ENCODE peak calls at places on chromosomes 6 and 20, in four cellular contexts. One of them, this sample, is unnamed.

GRCh38 chr6:77463881-77464867 is 883 bp upstream of the HTR1B start:
- DNase-seq in endodermal cell: peak; percentile 91
- DNase-seq in CD8-positive, alpha-beta T cell: peak; percentile 20
- DNase-seq in bronchial epithelial cell: no peak
- DNase-seq in this sample: no peak

GRCh38 chr20:62506087-62506486 is 30.3 kb upstream of the GATA5 start:
- DNase-seq in endodermal cell: peak; percentile 69
- DNase-seq in CD8-positive, alpha-beta T cell: peak; percentile 4
- DNase-seq in bronchial epithelial cell: no peak
- DNase-seq in this sample: no peak

GRCh38 chr6:167647333-167647732 is 179.4 kb upstream of the AFDN start:
- DNase-seq in endodermal cell: no peak
- DNase-seq in CD8-positive, alpha-beta T cell: no peak
- DNase-seq in bronchial epithelial cell: no peak
- DNase-seq in this sample: no peak

GRCh38 chr20:49775229-49775693 is 37.4 kb upstream of the SLC9A8 start:
- DNase-seq in endodermal cell: peak; percentile 83
- DNase-seq in CD8-positive, alpha-beta T cell: no peak
- DNase-seq in bronchial epithelial cell: peak; percentile 69
- DNase-seq in this sample: no peak

GRCh38 chr6:80789912-80790635 is 683.6 kb downstream of the BCKDHB start:
- DNase-seq in endodermal cell: no peak
- DNase-seq in CD8-positive, alpha-beta T cell: no peak
- DNase-seq in bronchial epithelial cell: peak; percentile 3
- DNase-seq in this sample: no peak

GRCh38 chr6:157380779-157381561 is at the start of gene ZDHHC14:
- DNase-seq in endodermal cell: peak; percentile 83
- DNase-seq in CD8-positive, alpha-beta T cell: peak; percentile 86
- DNase-seq in bronchial epithelial cell: peak; percentile 66
- DNase-seq in this sample: peak; percentile 89

GRCh38 chr6:129195666-129196065 is 312.7 kb downstream of the LAMA2 start:
- DNase-seq in endodermal cell: no peak
- DNase-seq in CD8-positive, alpha-beta T cell: no peak
- DNase-seq in bronchial epithelial cell: no peak
- DNase-seq in this sample: no peak

GRCh38 chr6:27866370-27867050 is 45.7 kb downstream of the OR2B2 start:
- DNase-seq in endodermal cell: peak; percentile 78
- DNase-seq in CD8-positive, alpha-beta T cell: peak; percentile 45
- DNase-seq in bronchial epithelial cell: peak; percentile 71
- DNase-seq in this sample: no peak

GRCh38 chr20:13402171-13402760 is 181.2 kb downstream of the ISM1 start:
- DNase-seq in endodermal cell: no peak
- DNase-seq in CD8-positive, alpha-beta T cell: no peak
- DNase-seq in bronchial epithelial cell: no peak
- DNase-seq in this sample: no peak

GRCh38 chr6:165729307-165729936 is 66.4 kb upstream of the PDE10A start:
- DNase-seq in endodermal cell: peak; percentile 83
- DNase-seq in CD8-positive, alpha-beta T cell: no peak
- DNase-seq in bronchial epithelial cell: peak; percentile 18
- DNase-seq in this sample: no peak

GRCh38 chr6:156033598-156033997 is 578.0 kb upstream of the NOX3 start:
- DNase-seq in endodermal cell: no peak
- DNase-seq in CD8-positive, alpha-beta T cell: no peak
- DNase-seq in bronchial epithelial cell: no peak
- DNase-seq in this sample: no peak

GRCh38 chr20:53792946-53793536 is 199.4 kb upstream of the ZNF217 start:
- DNase-seq in endodermal cell: no peak
- DNase-seq in CD8-positive, alpha-beta T cell: no peak
- DNase-seq in bronchial epithelial cell: no peak
- DNase-seq in this sample: no peak

GRCh38 chr6:159220093-159220492 is 50.9 kb downstream of the FNDC1 start:
- DNase-seq in endodermal cell: no peak
- DNase-seq in CD8-positive, alpha-beta T cell: no peak
- DNase-seq in bronchial epithelial cell: no peak
- DNase-seq in this sample: no peak

GRCh38 chr6:26646074-26646473 is 13.5 kb downstream of the ZNF322 start:
- DNase-seq in endodermal cell: no peak
- DNase-seq in CD8-positive, alpha-beta T cell: no peak
- DNase-seq in bronchial epithelial cell: no peak
- DNase-seq in this sample: no peak

GRCh38 chr6:153167026-153167891 is 36.2 kb upstream of the RGS17 start:
- DNase-seq in endodermal cell: no peak
- DNase-seq in CD8-positive, alpha-beta T cell: no peak
- DNase-seq in bronchial epithelial cell: peak; percentile 92
- DNase-seq in this sample: no peak

GRCh38 chr6:40599580-40599979 is 12.4 kb upstream of the LRFN2 start:
- DNase-seq in endodermal cell: peak; percentile 89
- DNase-seq in CD8-positive, alpha-beta T cell: no peak
- DNase-seq in bronchial epithelial cell: peak; percentile 5
- DNase-seq in this sample: no peak

GRCh38 chr6:162852192-162852591 is 124.4 kb downstream of the PACRG start:
- DNase-seq in endodermal cell: no peak
- DNase-seq in CD8-positive, alpha-beta T cell: no peak
- DNase-seq in bronchial epithelial cell: no peak
- DNase-seq in this sample: no peak

GRCh38 chr6:128395596-128395995 is 124.8 kb downstream of the PTPRK start:
- DNase-seq in endodermal cell: no peak
- DNase-seq in CD8-positive, alpha-beta T cell: no peak
- DNase-seq in bronchial epithelial cell: no peak
- DNase-seq in this sample: no peak

GRCh38 chr6:43089874-43090556 is 13.9 kb downstream of the PTK7 start:
- DNase-seq in endodermal cell: peak; percentile 75
- DNase-seq in CD8-positive, alpha-beta T cell: no peak
- DNase-seq in bronchial epithelial cell: peak; percentile 18
- DNase-seq in this sample: no peak

GRCh38 chr6:17600527-17601388 is 656 bp downstream of the FAM8A1 start:
- DNase-seq in endodermal cell: peak; percentile 84
- DNase-seq in CD8-positive, alpha-beta T cell: peak; percentile 48
- DNase-seq in bronchial epithelial cell: peak; percentile 20
- DNase-seq in this sample: peak; percentile 77

GRCh38 chr6:33577106-33577535 is 3.0 kb downstream of the BAK1 start:
- DNase-seq in endodermal cell: no peak
- DNase-seq in CD8-positive, alpha-beta T cell: no peak
- DNase-seq in bronchial epithelial cell: peak; percentile 80
- DNase-seq in this sample: no peak

GRCh38 chr6:33578588-33579011 is 1.5 kb downstream of the BAK1 start:
- DNase-seq in endodermal cell: no peak
- DNase-seq in CD8-positive, alpha-beta T cell: peak; percentile 64
- DNase-seq in bronchial epithelial cell: no peak
- DNase-seq in this sample: peak; percentile 59

GRCh38 chr6:33577718-33578117 is 2.4 kb downstream of the BAK1 start:
- DNase-seq in endodermal cell: no peak
- DNase-seq in CD8-positive, alpha-beta T cell: no peak
- DNase-seq in bronchial epithelial cell: no peak
- DNase-seq in this sample: no peak

GRCh38 chr6:33576668-33577067 is 3.4 kb downstream of the BAK1 start:
- DNase-seq in endodermal cell: no peak
- DNase-seq in CD8-positive, alpha-beta T cell: no peak
- DNase-seq in bronchial epithelial cell: no peak
- DNase-seq in this sample: no peak

GRCh38 chr6:33578164-33578563 is 1.9 kb downstream of the BAK1 start:
- DNase-seq in endodermal cell: no peak
- DNase-seq in CD8-positive, alpha-beta T cell: no peak
- DNase-seq in bronchial epithelial cell: no peak
- DNase-seq in this sample: no peak
- H3K4me3 ChIP-seq in endodermal cell: peak overlapping the region; percentile 99
- H3K4me3 ChIP-seq in CD8-positive, alpha-beta T cell: peak overlapping the region; percentile 97
- H3K4me3 ChIP-seq in bronchial epithelial cell: no peak overlapping the region
- H3K4me3 ChIP-seq in this sample: peak overlapping the region; percentile 98

DNA sequence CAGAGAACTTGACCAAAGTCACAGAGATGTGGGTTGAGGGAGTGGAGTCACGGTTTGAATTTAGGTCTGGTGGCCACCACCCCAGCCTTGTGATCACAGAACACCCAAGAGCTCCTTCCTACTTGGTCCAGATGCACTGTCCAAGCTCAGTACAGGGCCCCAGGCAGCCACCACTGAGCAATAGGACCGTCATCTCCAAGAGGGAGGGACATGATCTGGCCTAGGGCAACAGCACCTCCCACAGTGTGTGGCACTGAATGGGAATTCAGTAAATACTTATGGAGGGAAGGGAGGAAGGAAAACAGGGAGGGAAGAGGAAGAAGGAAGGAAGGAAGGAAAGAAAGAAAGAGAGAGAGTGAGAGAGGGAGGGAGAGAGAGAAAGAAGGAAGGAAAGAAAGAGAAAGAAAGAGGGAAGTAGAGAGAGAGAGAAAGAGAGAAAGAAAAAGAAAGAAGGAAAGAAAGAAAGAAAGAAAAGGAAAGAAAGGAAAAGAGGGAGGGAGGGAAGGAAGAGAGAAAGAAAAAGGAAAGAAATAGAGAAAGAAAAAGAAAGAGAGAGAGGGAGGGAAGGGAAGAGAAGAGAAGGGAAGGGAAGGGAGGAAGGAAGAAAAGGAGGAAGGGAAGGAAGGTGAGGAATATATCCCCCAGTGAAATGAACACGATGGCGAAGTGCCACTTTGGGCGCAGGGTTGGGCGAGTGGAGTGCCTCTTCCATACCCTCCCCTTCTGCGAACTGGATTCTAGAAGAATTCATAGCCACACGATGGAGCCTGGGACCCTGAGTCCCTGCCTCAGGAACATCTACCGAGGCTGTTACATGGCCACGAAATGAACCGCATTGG is 243.7 kb downstream of the TFAP2C start:
- DNase-seq in endodermal cell: no peak
- DNase-seq in CD8-positive, alpha-beta T cell: no peak
- DNase-seq in bronchial epithelial cell: peak; percentile 32
- DNase-seq in this sample: no peak
- TF ChIP-seq CTCF in endodermal cell: no peak
- TF ChIP-seq CTCF in CD8-positive, alpha-beta T cell: no peak
- TF ChIP-seq CTCF in bronchial epithelial cell: no peak
- TF ChIP-seq CTCF in this sample: no peak

GRCh38 chr6:111184827-111185567 is 97.7 kb downstream of the SLC16A10 start:
- DNase-seq in endodermal cell: no peak
- DNase-seq in CD8-positive, alpha-beta T cell: no peak
- DNase-seq in bronchial epithelial cell: no peak
- DNase-seq in this sample: no peak
- H3K36me3 ChIP-seq in endodermal cell: no peaks in the 10 kb centered on the region
- H3K36me3 ChIP-seq in CD8-positive, alpha-beta T cell: no peaks in the 10 kb centered on the region
- H3K36me3 ChIP-seq in bronchial epithelial cell: no peaks in the 10 kb centered on the region
- H3K36me3 ChIP-seq in this sample: no peaks in the 10 kb centered on the region

DNA sequence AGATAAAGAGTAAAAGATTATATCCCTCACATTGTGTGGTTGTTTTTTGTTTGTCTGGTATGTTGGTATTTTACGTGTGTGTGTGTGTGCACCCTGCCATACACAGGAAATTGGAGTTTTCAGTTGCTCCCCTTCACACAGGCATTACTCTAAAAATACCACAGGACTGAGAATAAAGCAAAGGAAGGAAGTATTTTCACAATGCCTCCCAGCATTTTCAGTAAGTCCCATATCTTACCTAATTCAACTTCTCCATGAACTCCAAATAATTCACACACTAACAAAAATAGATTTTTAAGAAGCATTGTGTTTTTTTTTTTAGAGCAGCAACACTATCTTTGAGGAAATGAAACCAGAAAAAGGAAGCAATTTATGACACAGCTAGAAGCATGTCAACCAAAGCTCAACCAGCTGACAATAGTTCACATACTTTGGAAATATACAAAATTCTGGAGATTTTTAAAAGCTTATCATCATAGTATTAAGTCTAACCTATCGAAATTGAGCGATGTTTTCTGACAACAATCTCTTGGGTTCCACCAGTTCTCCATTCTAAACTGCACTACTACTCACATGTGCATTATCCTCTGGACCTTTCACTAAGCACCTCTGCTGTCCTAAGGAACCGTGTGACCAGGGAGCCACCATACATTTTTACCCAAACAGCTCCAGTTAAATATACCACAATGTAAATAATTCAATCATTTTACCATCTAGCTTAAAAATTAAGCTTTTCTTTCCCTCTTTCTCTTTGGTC is 2.1 kb downstream of the UBE2J1 start:
- DNase-seq in endodermal cell: no peak
- DNase-seq in CD8-positive, alpha-beta T cell: no peak
- DNase-seq in bronchial epithelial cell: no peak
- DNase-seq in this sample: peak; percentile 65
- H3K4me3 ChIP-seq in endodermal cell: peak overlapping the region; percentile 61
- H3K4me3 ChIP-seq in CD8-positive, alpha-beta T cell: peak overlapping the region; percentile 26
- H3K4me3 ChIP-seq in bronchial epithelial cell: no peak overlapping the region
- H3K4me3 ChIP-seq in this sample: peak overlapping the region; percentile 96

GRCh38 chr6:33247977-33248642 is 23.6 kb downstream of the VPS52 start:
- DNase-seq in endodermal cell: peak; percentile 96
- DNase-seq in CD8-positive, alpha-beta T cell: peak; percentile 88
- DNase-seq in bronchial epithelial cell: peak; percentile 76
- DNase-seq in this sample: peak; percentile 82
- TF ChIP-seq CTCF in endodermal cell: peak; percentile 96
- TF ChIP-seq CTCF in CD8-positive, alpha-beta T cell: peak; percentile 96
- TF ChIP-seq CTCF in bronchial epithelial cell: peak; percentile 98
- TF ChIP-seq CTCF in this sample: peak; percentile 92

DNA sequence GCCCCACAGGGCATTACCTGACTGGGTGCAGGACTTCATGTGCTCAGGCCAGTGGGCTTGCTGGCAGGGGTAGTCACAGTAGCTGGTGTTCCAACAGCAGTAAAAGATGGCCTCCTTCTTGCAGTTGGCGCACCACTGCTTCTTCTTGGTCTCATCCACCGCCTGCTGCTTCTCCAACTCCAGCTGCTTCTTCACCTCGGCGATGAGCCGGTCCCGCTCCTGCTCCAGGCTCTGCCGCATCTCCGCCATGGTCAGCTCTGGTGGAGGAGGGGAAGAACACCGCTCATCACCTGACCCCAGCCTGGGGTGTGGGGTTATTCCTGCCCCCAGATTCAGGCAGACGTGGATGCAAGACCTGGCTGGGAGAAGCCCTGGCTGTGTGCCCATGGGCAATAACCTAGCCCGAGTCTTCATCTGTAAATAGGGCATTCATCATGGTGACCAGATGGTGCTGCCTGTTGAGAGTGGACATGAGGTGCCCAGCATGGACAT is 132.2 kb downstream of the ZMYND8 start:
- DNase-seq in endodermal cell: no peak
- DNase-seq in CD8-positive, alpha-beta T cell: no peak
- DNase-seq in bronchial epithelial cell: no peak
- DNase-seq in this sample: no peak
- H3K36me3 ChIP-seq in endodermal cell: peaks cover 94% of the 10 kb centered on the region
- H3K36me3 ChIP-seq in CD8-positive, alpha-beta T cell: peaks cover 48% of the 10 kb centered on the region
- H3K36me3 ChIP-seq in bronchial epithelial cell: peaks cover 43% of the 10 kb centered on the region
- H3K36me3 ChIP-seq in this sample: peaks cover 35% of the 10 kb centered on the region

DNA sequence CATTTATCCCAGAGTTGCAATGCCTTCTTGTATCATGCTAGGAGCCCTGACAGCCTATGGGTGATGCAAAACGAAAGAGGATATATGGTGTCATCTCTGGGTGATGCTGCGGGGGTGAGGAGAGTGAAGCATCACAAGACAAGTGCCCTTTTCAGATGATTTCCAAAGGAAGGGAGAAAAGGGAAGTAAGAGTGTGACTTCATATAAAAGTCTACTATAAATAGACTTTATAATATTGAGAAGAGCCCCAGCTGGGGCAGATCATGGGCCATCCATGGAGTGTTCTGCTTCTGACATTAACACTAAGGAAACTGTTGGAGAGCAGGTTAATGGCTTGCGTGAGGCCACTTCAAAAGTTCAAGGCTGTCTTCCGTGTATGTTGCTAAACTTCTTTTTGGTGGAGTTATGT is 4.4 kb downstream of the CD83 start:
- DNase-seq in endodermal cell: no peak
- DNase-seq in CD8-positive, alpha-beta T cell: no peak
- DNase-seq in bronchial epithelial cell: no peak
- DNase-seq in this sample: peak; percentile 73
- H3K4me3 ChIP-seq in endodermal cell: no peak overlapping the region
- H3K4me3 ChIP-seq in CD8-positive, alpha-beta T cell: no peak overlapping the region
- H3K4me3 ChIP-seq in bronchial epithelial cell: no peak overlapping the region
- H3K4me3 ChIP-seq in this sample: peak overlapping the region; percentile 19